ENCODE peak calls at places on chromosomes 1 and 21, in five cellular contexts. One of them, this sample, is unnamed.

GRCh38 chr1:35499652-35500176 is 57.5 kb downstream of the KIAA0319L start:
- DNase-seq in skeletal muscle cell: no peak
- DNase-seq in choroid plexus epithelial cell: no peak
- DNase-seq in Peyer's patch: no peak
- DNase-seq in mesendoderm: peak; percentile 77
- DNase-seq in this sample: no peak

GRCh38 chr1:65049941-65050713 is 83.8 kb upstream of the JAK1 start:
- DNase-seq in skeletal muscle cell: no peak
- DNase-seq in Peyer's patch: no peak
- DNase-seq in mesendoderm: no peak
- DNase-seq in choroid plexus epithelial cell: no peak
- DNase-seq in this sample: no peak

GRCh38 chr1:12454406-12455391 is 163.3 kb downstream of the DHRS3 start:
- DNase-seq in mesendoderm: no peak
- DNase-seq in skeletal muscle cell: no peak
- DNase-seq in Peyer's patch: no peak
- DNase-seq in choroid plexus epithelial cell: peak; percentile 84
- DNase-seq in this sample: no peak

GRCh38 chr1:30511563-30512252 is 211.7 kb downstream of the MATN1 start:
- DNase-seq in choroid plexus epithelial cell: peak; percentile 28
- DNase-seq in mesendoderm: peak; percentile 84
- DNase-seq in skeletal muscle cell: no peak
- DNase-seq in Peyer's patch: no peak
- DNase-seq in this sample: peak; percentile 48

GRCh38 chr1:29416825-29417557 is 180.7 kb downstream of the PTPRU start:
- DNase-seq in skeletal muscle cell: peak; percentile 65
- DNase-seq in Peyer's patch: no peak
- DNase-seq in mesendoderm: no peak
- DNase-seq in choroid plexus epithelial cell: peak; percentile 55
- DNase-seq in this sample: no peak

GRCh38 chr1:31344503-31344902 is 28.4 kb downstream of the FABP3 start:
- DNase-seq in mesendoderm: no peak
- DNase-seq in Peyer's patch: no peak
- DNase-seq in choroid plexus epithelial cell: no peak
- DNase-seq in skeletal muscle cell: no peak
- DNase-seq in this sample: no peak

GRCh38 chr1:239989990-239990389 is 101.7 kb upstream of the FMN2 start:
- DNase-seq in Peyer's patch: no peak
- DNase-seq in choroid plexus epithelial cell: no peak
- DNase-seq in mesendoderm: no peak
- DNase-seq in skeletal muscle cell: no peak
- DNase-seq in this sample: no peak

GRCh38 chr1:28449904-28450303 is 55.9 kb upstream of the RCC1 start:
- DNase-seq in choroid plexus epithelial cell: no peak
- DNase-seq in mesendoderm: no peak
- DNase-seq in Peyer's patch: no peak
- DNase-seq in skeletal muscle cell: no peak
- DNase-seq in this sample: peak; percentile 80

GRCh38 chr1:30569384-30569783 is 154.0 kb downstream of the MATN1 start:
- DNase-seq in mesendoderm: peak; percentile 49
- DNase-seq in skeletal muscle cell: no peak
- DNase-seq in choroid plexus epithelial cell: no peak
- DNase-seq in Peyer's patch: no peak
- DNase-seq in this sample: no peak

GRCh38 chr1:206513312-206514111 is 6.2 kb downstream of the RASSF5 start:
- DNase-seq in Peyer's patch: peak; percentile 50
- DNase-seq in skeletal muscle cell: peak; percentile 88
- DNase-seq in choroid plexus epithelial cell: peak; percentile 68
- DNase-seq in mesendoderm: no peak
- DNase-seq in this sample: peak; percentile 95

GRCh38 chr1:204780682-204781081 is 90.0 kb upstream of the NFASC start:
- DNase-seq in Peyer's patch: no peak
- DNase-seq in mesendoderm: peak; percentile 19
- DNase-seq in choroid plexus epithelial cell: no peak
- DNase-seq in skeletal muscle cell: no peak
- DNase-seq in this sample: no peak

GRCh38 chr1:41486892-41487728 is 2.6 kb upstream of the EDN2 start:
- DNase-seq in skeletal muscle cell: no peak
- DNase-seq in Peyer's patch: no peak
- DNase-seq in choroid plexus epithelial cell: no peak
- DNase-seq in mesendoderm: peak; percentile 53
- DNase-seq in this sample: no peak

GRCh38 chr1:220885971-220886370 is 6.7 kb downstream of the HLX start:
- DNase-seq in Peyer's patch: no peak
- DNase-seq in choroid plexus epithelial cell: no peak
- DNase-seq in mesendoderm: no peak
- DNase-seq in skeletal muscle cell: no peak
- DNase-seq in this sample: no peak

GRCh38 chr1:202193614-202194327 is at the start of gene LGR6:
- DNase-seq in skeletal muscle cell: no peak
- DNase-seq in choroid plexus epithelial cell: no peak
- DNase-seq in mesendoderm: no peak
- DNase-seq in Peyer's patch: peak; percentile 64
- DNase-seq in this sample: no peak

GRCh38 chr1:159429074-159429861 is 2.7 kb upstream of the OR10J4 start:
- DNase-seq in mesendoderm: peak; percentile 3
- DNase-seq in skeletal muscle cell: peak; percentile 83
- DNase-seq in Peyer's patch: no peak
- DNase-seq in choroid plexus epithelial cell: peak; percentile 61
- DNase-seq in this sample: peak; percentile 21

GRCh38 chr1:75725256-75725655 is 747 bp downstream of the ACADM start:
- DNase-seq in skeletal muscle cell: no peak
- DNase-seq in choroid plexus epithelial cell: peak; percentile 34
- DNase-seq in Peyer's patch: no peak
- DNase-seq in mesendoderm: no peak
- DNase-seq in this sample: no peak

GRCh38 chr1:9746211-9746610 is 77.6 kb downstream of the CLSTN1 start:
- DNase-seq in mesendoderm: no peak
- DNase-seq in Peyer's patch: no peak
- DNase-seq in choroid plexus epithelial cell: peak; percentile 78
- DNase-seq in skeletal muscle cell: no peak
- DNase-seq in this sample: peak; percentile 28

GRCh38 chr1:211377539-211378461 is 51.2 kb downstream of the TRAF5 start:
- DNase-seq in choroid plexus epithelial cell: peak; percentile 34
- DNase-seq in mesendoderm: no peak
- DNase-seq in skeletal muscle cell: no peak
- DNase-seq in Peyer's patch: no peak
- DNase-seq in this sample: peak; percentile 39

GRCh38 chr1:158686430-158687009 is at the start of gene SPTA1:
- DNase-seq in Peyer's patch: no peak
- DNase-seq in skeletal muscle cell: no peak
- DNase-seq in mesendoderm: peak; percentile 10
- DNase-seq in choroid plexus epithelial cell: no peak
- DNase-seq in this sample: no peak

GRCh38 chr21:41895643-41896493 is 16.7 kb upstream of the PRDM15 start:
- DNase-seq in choroid plexus epithelial cell: peak; percentile 23
- DNase-seq in Peyer's patch: no peak
- DNase-seq in skeletal muscle cell: no peak
- DNase-seq in mesendoderm: peak; percentile 63
- DNase-seq in this sample: no peak

DNA sequence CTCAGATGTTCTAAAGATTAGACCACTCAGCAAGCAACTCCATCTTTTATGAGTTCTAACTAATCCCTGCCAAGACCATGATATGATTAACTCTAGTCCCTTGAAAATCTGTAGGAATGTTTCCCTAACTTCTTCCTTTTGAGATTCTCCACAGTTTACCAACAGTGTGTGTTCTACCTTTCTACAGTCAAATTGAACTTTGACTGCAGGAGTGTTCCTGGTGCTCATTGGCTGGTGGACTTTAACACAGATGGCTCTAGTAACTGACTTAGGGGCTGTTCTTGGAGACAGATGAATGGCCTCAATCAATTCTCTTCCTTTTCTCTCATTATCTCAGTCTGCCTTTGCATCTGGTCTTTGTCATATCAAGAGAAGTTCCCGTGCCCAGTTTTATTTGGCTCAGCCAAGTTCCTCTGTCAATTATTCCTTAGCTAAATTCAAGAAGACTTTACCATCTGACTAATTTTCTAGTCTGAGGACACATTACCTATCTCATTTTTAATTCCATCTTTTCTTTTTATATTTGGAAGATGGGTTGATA is 643.9 kb upstream of the CAMK1G start:
- DNase-seq in choroid plexus epithelial cell: no peak
- DNase-seq in skeletal muscle cell: no peak
- DNase-seq in mesendoderm: no peak
- DNase-seq in Peyer's patch: no peak
- DNase-seq in this sample: no peak
- H3K4me3 ChIP-seq in choroid plexus epithelial cell: no peak overlapping the region
- H3K4me3 ChIP-seq in skeletal muscle cell: no peak overlapping the region
- H3K4me3 ChIP-seq in mesendoderm: no peak overlapping the region
- H3K4me3 ChIP-seq in Peyer's patch: no peak overlapping the region
- H3K4me3 ChIP-seq in this sample: no peak overlapping the region

GRCh38 chr1:151193304-151193703 is 3.3 kb upstream of the VPS72 start:
- DNase-seq in Peyer's patch: no peak
- DNase-seq in mesendoderm: no peak
- DNase-seq in choroid plexus epithelial cell: no peak
- DNase-seq in skeletal muscle cell: no peak
- DNase-seq in this sample: no peak

GRCh38 chr1:151198254-151199127 is at the start of gene PIP5K1A:
- DNase-seq in choroid plexus epithelial cell: peak; percentile 99
- DNase-seq in mesendoderm: peak; percentile 98
- DNase-seq in skeletal muscle cell: peak; percentile 92
- DNase-seq in Peyer's patch: peak; percentile 98
- DNase-seq in this sample: peak; percentile 97

GRCh38 chr1:151197863-151198253 is 494 bp upstream of the PIP5K1A start:
- DNase-seq in mesendoderm: no peak
- DNase-seq in skeletal muscle cell: no peak
- DNase-seq in Peyer's patch: no peak
- DNase-seq in choroid plexus epithelial cell: no peak
- DNase-seq in this sample: peak; percentile 57

GRCh38 chr1:151193856-151194255 is 3.9 kb upstream of the VPS72 start:
- DNase-seq in choroid plexus epithelial cell: no peak
- DNase-seq in mesendoderm: no peak
- DNase-seq in Peyer's patch: no peak
- DNase-seq in skeletal muscle cell: no peak
- DNase-seq in this sample: peak; percentile 36

GRCh38 chr1:151196292-151196800 is 2.0 kb upstream of the PIP5K1A start:
- DNase-seq in skeletal muscle cell: peak; percentile 47
- DNase-seq in Peyer's patch: peak; percentile 53
- DNase-seq in mesendoderm: peak; percentile 76
- DNase-seq in choroid plexus epithelial cell: peak; percentile 92
- DNase-seq in this sample: peak; percentile 88
- H3K4me3 ChIP-seq in skeletal muscle cell: no peak overlapping the region
- H3K4me3 ChIP-seq in Peyer's patch: no peak overlapping the region
- H3K4me3 ChIP-seq in mesendoderm: no peak overlapping the region
- H3K4me3 ChIP-seq in choroid plexus epithelial cell: peak overlapping the region; percentile 39
- H3K4me3 ChIP-seq in this sample: peak overlapping the region; percentile 1

GRCh38 chr1:155321577-155322497 is 1.1 kb downstream of the RUSC1 start:
- DNase-seq in skeletal muscle cell: no peak
- DNase-seq in mesendoderm: no peak
- DNase-seq in Peyer's patch: no peak
- DNase-seq in choroid plexus epithelial cell: no peak
- DNase-seq in this sample: peak; percentile 19

GRCh38 chr1:155318082-155318481 is 2.6 kb upstream of the RUSC1 start:
- DNase-seq in Peyer's patch: no peak
- DNase-seq in mesendoderm: no peak
- DNase-seq in choroid plexus epithelial cell: no peak
- DNase-seq in skeletal muscle cell: no peak
- DNase-seq in this sample: no peak

GRCh38 chr1:155320661-155321576 is at the start of gene RUSC1:
- DNase-seq in skeletal muscle cell: no peak
- DNase-seq in mesendoderm: peak; percentile 79
- DNase-seq in Peyer's patch: peak; percentile 90
- DNase-seq in choroid plexus epithelial cell: peak; percentile 58
- DNase-seq in this sample: peak; percentile 64

GRCh38 chr1:155319536-155319935 is 1.2 kb upstream of the RUSC1 start:
- DNase-seq in skeletal muscle cell: no peak
- DNase-seq in Peyer's patch: no peak
- DNase-seq in mesendoderm: no peak
- DNase-seq in choroid plexus epithelial cell: no peak
- DNase-seq in this sample: no peak

GRCh38 chr1:155320252-155320651 is 442 bp upstream of the RUSC1 start:
- DNase-seq in choroid plexus epithelial cell: no peak
- DNase-seq in skeletal muscle cell: no peak
- DNase-seq in mesendoderm: no peak
- DNase-seq in Peyer's patch: no peak
- DNase-seq in this sample: peak; percentile 15
- H3K4me3 ChIP-seq in choroid plexus epithelial cell: peak overlapping the region; percentile 68
- H3K4me3 ChIP-seq in skeletal muscle cell: peak overlapping the region; percentile 93
- H3K4me3 ChIP-seq in mesendoderm: no peak overlapping the region
- H3K4me3 ChIP-seq in Peyer's patch: peak overlapping the region; percentile 28
- H3K4me3 ChIP-seq in this sample: peak overlapping the region; percentile 48

GRCh38 chr1:2232916-2233438 is 4.9 kb downstream of the SKI start:
- DNase-seq in Peyer's patch: peak; percentile 51
- DNase-seq in skeletal muscle cell: no peak
- DNase-seq in mesendoderm: no peak
- DNase-seq in choroid plexus epithelial cell: no peak
- DNase-seq in this sample: no peak
- H3K4me3 ChIP-seq in Peyer's patch: no peak overlapping the region
- H3K4me3 ChIP-seq in skeletal muscle cell: peak overlapping the region; percentile 76
- H3K4me3 ChIP-seq in mesendoderm: no peak overlapping the region
- H3K4me3 ChIP-seq in choroid plexus epithelial cell: peak overlapping the region; percentile 80
- H3K4me3 ChIP-seq in this sample: peak overlapping the region; percentile 69

DNA sequence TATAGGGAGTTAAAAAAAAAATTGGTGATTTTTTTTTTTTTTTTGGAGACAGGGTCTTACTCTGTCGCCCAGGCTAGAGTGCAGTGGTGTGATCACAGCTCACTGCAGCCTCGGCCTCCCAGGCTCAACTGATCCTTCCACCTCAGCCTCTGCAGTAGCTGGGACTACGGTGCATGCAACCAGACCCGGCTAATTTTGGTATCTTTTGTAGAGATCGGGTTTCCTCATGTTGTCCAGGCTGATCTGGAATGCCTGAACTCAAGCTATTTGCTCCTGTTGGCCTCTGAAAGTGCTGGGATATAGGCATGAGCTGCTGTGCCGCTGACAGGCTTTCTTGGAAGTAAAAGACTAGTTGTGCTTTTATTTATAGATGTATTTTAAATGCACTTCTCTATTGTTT is 3.0 kb downstream of the CDC42 start:
- DNase-seq in mesendoderm: peak; percentile 35
- DNase-seq in choroid plexus epithelial cell: no peak
- DNase-seq in skeletal muscle cell: no peak
- DNase-seq in Peyer's patch: no peak
- DNase-seq in this sample: no peak
- H3K4me3 ChIP-seq in mesendoderm: no peak overlapping the region
- H3K4me3 ChIP-seq in choroid plexus epithelial cell: peak overlapping the region; percentile 13
- H3K4me3 ChIP-seq in skeletal muscle cell: no peak overlapping the region
- H3K4me3 ChIP-seq in Peyer's patch: no peak overlapping the region
- H3K4me3 ChIP-seq in this sample: peak overlapping the region; percentile 5